ENCODE peak calls at places on chromosomes 1 and 21, in ten cellular contexts. J is BJ, X is choroid plexus epithelial cell, W is endodermal cell, A is activated B cell treated with CpG ODN at 0.5 μM for 24 hours, Q is coronary artery, L is fibroblast of mammary gland, H is neural progenitor cell, C is dorsolateral prefrontal cortex, N is suprapubic skin. V is an unnamed sample.

GRCh38 chr1:117396074-117396473 is 28.8 kb downstream of the MAN1A2 start:
- DNase-seq in J (no peak), X (no peak), W (no peak), A (no peak), Q (no peak), L (no peak), H (no peak), C (no peak), N (no peak), V (no peak)

GRCh38 chr21:38913120-38913975 is 107.6 kb downstream of the ETS2 start:
- DNase-seq in J (no peak), X (peak; percentile 70), W (peak; percentile 88), A (no peak), Q (peak; percentile 89), L (peak; percentile 84), H (peak; percentile 64), C (peak; percentile 67), N (peak; percentile 88), V (peak; percentile 79)

GRCh38 chr1:53681647-53682368 is 57.2 kb downstream of the GLIS1 start:
- DNase-seq in J (no peak), X (peak; percentile 70), W (peak; percentile 94), A (no peak), Q (no peak), L (no peak), H (peak; percentile 87), C (no peak), N (peak; percentile 70), V (no peak)

GRCh38 chr1:201016211-201016651 is 7.3 kb downstream of the KIF21B start:
- DNase-seq in J (no peak), X (peak; percentile 45), W (peak; percentile 44), A (no peak), Q (no peak), L (no peak), H (no peak), C (peak; percentile 70), N (no peak), V (no peak)

GRCh38 chr1:48022306-48022705 is 25.1 kb upstream of the TRABD2B start:
- DNase-seq in J (no peak), X (no peak), W (no peak), A (no peak), Q (peak; percentile 50), L (no peak), H (no peak), C (no peak), N (no peak), V (no peak)

GRCh38 chr1:156464335-156464734 is 36.2 kb downstream of the MEF2D start:
- DNase-seq in J (no peak), X (peak; percentile 50), W (peak; percentile 42), A (no peak), Q (no peak), L (peak; percentile 82), H (no peak), C (no peak), N (peak; percentile 64), V (no peak)

GRCh38 chr1:30303387-30303786 is 420.0 kb downstream of the MATN1 start:
- DNase-seq in J (no peak), X (no peak), W (no peak), A (no peak), Q (no peak), L (no peak), H (no peak), C (no peak), N (no peak), V (peak; percentile 27)

GRCh38 chr1:169163059-169163458 is 56.6 kb downstream of the ATP1B1 start:
- DNase-seq in J (no peak), X (no peak), W (no peak), A (no peak), Q (no peak), L (peak; percentile 55), H (no peak), C (no peak), N (no peak), V (no peak)

GRCh38 chr1:113811888-113812660 is at the start of gene RSBN1:
- DNase-seq in J (peak; percentile 97), X (peak; percentile 99), W (peak; percentile 100), A (peak; percentile 95), Q (peak; percentile 99), L (peak; percentile 98), H (peak; percentile 99), C (peak; percentile 99), N (peak; percentile 99), V (peak; percentile 98)

GRCh38 chr1:55546553-55546952 is 331.4 kb upstream of the USP24 start:
- DNase-seq in J (no peak), X (no peak), W (no peak), A (no peak), Q (no peak), L (no peak), H (no peak), C (no peak), N (no peak), V (no peak)

GRCh38 chr1:117120774-117121588 is 568 bp downstream of the TRIM45 start:
- DNase-seq in J (no peak), X (no peak), W (peak; percentile 51), A (no peak), Q (no peak), L (peak; percentile 51), H (peak; percentile 23), C (no peak), N (no peak), V (no peak)

GRCh38 chr1:11831945-11832725 is 15.4 kb downstream of the NPPA start:
- DNase-seq in J (no peak), X (no peak), W (no peak), A (no peak), Q (no peak), L (no peak), H (no peak), C (no peak), N (no peak), V (no peak)

GRCh38 chr1:66403031-66403731 is 130.8 kb upstream of the SGIP1 start:
- DNase-seq in J (no peak), X (no peak), W (no peak), A (no peak), Q (no peak), L (peak; percentile 40), H (no peak), C (no peak), N (no peak), V (no peak)
- TF ChIP-seq CTCF in J (no peak), X (peak; percentile 33), W (peak; percentile 56), A (no peak), Q (no peak), L (peak; percentile 2), H (peak; percentile 26), C (no peak), N (no peak), V (no peak)

GRCh38 chr1:63868220-63868897 is 94.5 kb downstream of the ROR1 start:
- DNase-seq in J (no peak), X (no peak), W (peak; percentile 48), A (no peak), Q (no peak), L (peak; percentile 77), H (no peak), C (no peak), N (no peak), V (no peak)

GRCh38 chr1:63866085-63866484 is 92.3 kb downstream of the ROR1 start:
- DNase-seq in J (no peak), X (no peak), W (no peak), A (no peak), Q (no peak), L (no peak), H (no peak), C (no peak), N (no peak), V (no peak)

GRCh38 chr1:63870152-63870551 is 96.3 kb downstream of the ROR1 start:
- DNase-seq in J (no peak), X (no peak), W (no peak), A (no peak), Q (no peak), L (no peak), H (no peak), C (no peak), N (no peak), V (no peak)

GRCh38 chr1:63865561-63865960 is 91.7 kb downstream of the ROR1 start:
- DNase-seq in J (no peak), X (no peak), W (no peak), A (no peak), Q (no peak), L (no peak), H (no peak), C (no peak), N (no peak), V (no peak)

DNA sequence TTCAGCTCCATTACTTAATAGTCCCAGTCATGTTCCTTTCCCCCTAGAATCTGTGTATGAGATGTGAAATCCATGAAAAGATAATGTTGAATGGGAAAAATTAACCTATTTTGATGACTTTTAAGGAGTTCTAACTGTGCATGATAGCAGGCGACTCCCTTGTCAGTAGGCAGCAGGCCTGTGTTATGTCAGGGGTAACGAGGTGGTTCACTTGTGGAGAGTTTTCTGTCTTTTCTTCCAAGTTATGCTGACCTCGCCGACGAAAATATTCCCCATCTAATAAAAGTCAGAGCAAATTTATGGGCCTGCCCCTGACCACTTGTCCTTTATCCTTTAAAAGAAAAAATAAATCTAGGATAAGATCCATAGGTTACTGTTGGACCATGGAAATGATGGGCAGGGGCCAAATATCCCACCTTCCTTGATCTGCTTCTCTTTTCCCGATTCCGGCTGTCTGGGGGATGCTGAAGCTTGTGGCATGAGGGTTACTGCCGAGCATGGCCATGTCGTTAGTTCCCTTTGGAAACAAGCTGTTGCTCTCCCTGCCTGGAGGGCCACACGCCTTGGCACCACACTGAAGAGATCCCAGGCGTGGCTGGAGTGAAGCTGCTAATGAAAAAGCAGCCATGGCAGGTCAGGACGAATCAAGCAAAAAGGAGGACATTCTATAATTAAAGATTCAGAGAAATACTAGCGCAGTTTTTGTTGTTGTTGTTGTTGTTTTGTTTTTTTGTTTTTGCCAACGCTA is 93.8 kb downstream of the ROR1 start:
- DNase-seq in J (no peak), X (no peak), W (no peak), A (no peak), Q (no peak), L (no peak), H (no peak), C (no peak), N (no peak), V (no peak)
- TF ChIP-seq CTCF in J (no peak), X (no peak), W (no peak), A (no peak), Q (no peak), L (no peak), H (no peak), C (no peak), N (no peak), V (no peak)

DNA sequence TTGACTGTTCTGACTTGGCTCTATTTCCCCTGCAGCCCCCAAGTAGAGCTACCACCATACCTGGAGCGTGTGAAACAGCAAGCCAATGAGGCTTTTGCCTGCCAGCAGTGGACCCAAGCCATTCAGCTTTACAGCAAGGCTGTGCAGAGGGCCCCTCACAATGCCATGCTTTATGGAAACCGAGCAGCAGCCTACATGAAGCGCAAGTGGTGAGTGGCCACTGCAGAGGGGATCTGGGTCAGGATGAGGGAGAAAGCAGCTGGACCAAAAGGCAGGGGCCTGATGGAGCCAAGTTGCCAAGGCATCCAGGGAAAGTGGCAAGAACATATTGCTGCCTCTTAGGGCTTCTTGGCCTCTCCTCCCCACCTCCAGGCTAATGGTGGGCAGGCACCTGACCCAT is 24.1 kb upstream of the TMEM222 start:
- DNase-seq in J (no peak), X (no peak), W (peak; percentile 35), A (no peak), Q (no peak), L (no peak), H (no peak), C (no peak), N (no peak), V (no peak)
- TF ChIP-seq CTCF in J (no peak), X (no peak), W (no peak), A (no peak), Q (no peak), L (no peak), H (no peak), C (no peak), N (no peak), V (no peak)

GRCh38 chr21:43301424-43302355 is 125.2 kb downstream of the SIK1 start:
- DNase-seq in J (no peak), X (no peak), W (no peak), A (no peak), Q (no peak), L (no peak), H (no peak), C (peak; percentile 32), N (no peak), V (no peak)
- TF ChIP-seq CTCF in J (no peak), X (no peak), W (no peak), A (no peak), Q (no peak), L (no peak), H (no peak), C (no peak), N (no peak), V (no peak)

V was measured in type B pancreatic cell.